ENCODE peak calls at places on chromosome 5, in seven cellular contexts. V is GM12878, E is HepG2, Q is SK-N-SH, S is HCT116, M is H1, P is K562. N is an unnamed sample.
A peak's percentile ranks its signal among the peaks of the same experiment; 100 is the strongest.

GRCh38 chr5:120735076-120735475 is 271.0 kb downstream of the PRR16 start:
- DNase-seq in V (no peak), E (no peak), Q (no peak), S (no peak), M (no peak), P (no peak), N (no peak)

GRCh38 chr5:66551338-66551737 is 44.9 kb upstream of the MAST4 start:
- DNase-seq in V (no peak), E (no peak), Q (no peak), S (no peak), M (no peak), P (no peak), N (no peak)

GRCh38 chr5:45171563-45171962 is 362.8 kb downstream of the MRPS30 start:
- DNase-seq in V (no peak), E (no peak), Q (no peak), S (no peak), M (no peak), P (no peak), N (no peak)

GRCh38 chr5:140631063-140631462 is 1.9 kb downstream of the CD14 start:
- DNase-seq in V (no peak), E (no peak), Q (no peak), S (no peak), M (no peak), P (no peak), N (no peak)

GRCh38 chr5:168070761-168071160 is 220.7 kb upstream of the WWC1 start:
- DNase-seq in V (no peak), E (no peak), Q (no peak), S (no peak), M (no peak), P (no peak), N (no peak)

GRCh38 chr5:38847549-38848341 is 1.9 kb downstream of the OSMR start:
- DNase-seq in V (no peak), E (no peak), Q (no peak), S (no peak), M (no peak), P (no peak), N (peak; percentile 45)

GRCh38 chr5:136308396-136308795 is 56.9 kb downstream of the TRPC7 start:
- DNase-seq in V (no peak), E (no peak), Q (peak; percentile 9), S (no peak), M (no peak), P (no peak), N (peak; percentile 45)

GRCh38 chr5:59174248-59174844 is 591.5 kb downstream of the RAB3C start:
- DNase-seq in V (no peak), E (peak; percentile 63), Q (peak; percentile 54), S (peak; percentile 47), M (no peak), P (no peak), N (peak; percentile 76)

GRCh38 chr5:119453045-119453383 is 717 bp downstream of the HSD17B4 start:
- DNase-seq in V (no peak), E (no peak), Q (peak; percentile 36), S (no peak), M (no peak), P (peak; percentile 12), N (no peak)

GRCh38 chr5:135356522-135357318 is 42.3 kb downstream of the MACROH2A1 start:
- DNase-seq in V (no peak), E (no peak), Q (peak; percentile 85), S (no peak), M (no peak), P (no peak), N (no peak)

GRCh38 chr5:96771395-96771794 is 36.4 kb downstream of the ERAP1 start:
- DNase-seq in V (no peak), E (no peak), Q (no peak), S (no peak), M (no peak), P (no peak), N (no peak)

GRCh38 chr5:7584749-7585148 is 188.8 kb downstream of the ADCY2 start:
- DNase-seq in V (no peak), E (no peak), Q (no peak), S (no peak), M (no peak), P (no peak), N (no peak)

GRCh38 chr5:83474986-83475385 is 3.4 kb downstream of the VCAN start:
- DNase-seq in V (no peak), E (no peak), Q (no peak), S (no peak), M (no peak), P (no peak), N (no peak)

GRCh38 chr5:40307920-40308319 is 371.8 kb upstream of the PTGER4 start:
- DNase-seq in V (no peak), E (no peak), Q (no peak), S (no peak), M (no peak), P (no peak), N (no peak)

GRCh38 chr5:26482817-26483375 is 555.5 kb downstream of the CDH9 start:
- DNase-seq in V (no peak), E (peak; percentile 30), Q (peak; percentile 63), S (peak; percentile 4), M (peak; percentile 63), P (peak; percentile 23), N (peak; percentile 77)

GRCh38 chr5:82274343-82275266 is 3.5 kb downstream of the RPS23 start:
- DNase-seq in V (no peak), E (no peak), Q (peak; percentile 34), S (no peak), M (peak; percentile 90), P (peak; percentile 47), N (no peak)

GRCh38 chr5:133261993-133262392 is 210.2 kb downstream of the HSPA4 start:
- DNase-seq in V (no peak), E (peak; percentile 27), Q (no peak), S (no peak), M (no peak), P (no peak), N (no peak)

GRCh38 chr5:110726249-110727024 is at the start of gene TMEM232:
- DNase-seq in V (peak; percentile 21), E (peak; percentile 68), Q (peak; percentile 54), S (no peak), M (peak; percentile 77), P (peak; percentile 86), N (peak; percentile 83)

DNA sequence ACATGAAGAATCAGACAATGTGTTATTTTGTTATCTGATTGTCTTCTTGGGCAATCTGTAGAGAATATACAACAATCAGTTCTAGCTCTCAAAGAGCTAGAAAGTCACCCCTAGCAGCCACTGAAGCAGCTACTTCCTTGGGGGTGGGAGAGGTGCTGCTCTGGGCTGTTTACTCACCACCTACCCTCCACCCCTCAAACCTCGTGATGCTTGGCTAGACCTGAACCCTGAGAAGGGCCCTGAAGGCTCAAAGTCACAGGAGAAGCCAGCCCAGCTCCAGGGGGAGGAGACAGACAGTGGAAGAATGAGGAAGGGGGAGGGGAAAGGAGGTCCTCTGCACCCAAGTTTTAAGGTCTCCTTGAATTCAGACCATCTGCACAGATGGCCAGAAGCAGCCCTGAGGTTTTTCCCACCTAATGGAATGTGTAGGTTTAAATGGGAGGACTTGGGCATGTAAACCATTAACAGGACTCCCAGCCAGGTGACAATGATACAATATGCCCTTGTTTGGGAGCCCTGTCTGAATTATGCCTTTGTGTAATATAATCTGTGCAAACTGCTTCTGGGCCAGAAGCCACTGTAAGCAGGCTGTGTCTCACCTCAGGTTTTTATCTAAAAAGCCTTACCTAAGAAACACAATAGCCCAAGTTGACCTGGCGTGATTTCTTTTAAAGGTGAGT is 180.4 kb downstream of the PIK3R1 start:
- DNase-seq in V (no peak), E (peak; percentile 91), Q (no peak), S (no peak), M (no peak), P (no peak), N (peak; percentile 42)
- TF ChIP-seq JUND in V (no peak), E (no peak), Q (no peak), S (no peak), M (no peak), P (no peak), N (no peak)

DNA sequence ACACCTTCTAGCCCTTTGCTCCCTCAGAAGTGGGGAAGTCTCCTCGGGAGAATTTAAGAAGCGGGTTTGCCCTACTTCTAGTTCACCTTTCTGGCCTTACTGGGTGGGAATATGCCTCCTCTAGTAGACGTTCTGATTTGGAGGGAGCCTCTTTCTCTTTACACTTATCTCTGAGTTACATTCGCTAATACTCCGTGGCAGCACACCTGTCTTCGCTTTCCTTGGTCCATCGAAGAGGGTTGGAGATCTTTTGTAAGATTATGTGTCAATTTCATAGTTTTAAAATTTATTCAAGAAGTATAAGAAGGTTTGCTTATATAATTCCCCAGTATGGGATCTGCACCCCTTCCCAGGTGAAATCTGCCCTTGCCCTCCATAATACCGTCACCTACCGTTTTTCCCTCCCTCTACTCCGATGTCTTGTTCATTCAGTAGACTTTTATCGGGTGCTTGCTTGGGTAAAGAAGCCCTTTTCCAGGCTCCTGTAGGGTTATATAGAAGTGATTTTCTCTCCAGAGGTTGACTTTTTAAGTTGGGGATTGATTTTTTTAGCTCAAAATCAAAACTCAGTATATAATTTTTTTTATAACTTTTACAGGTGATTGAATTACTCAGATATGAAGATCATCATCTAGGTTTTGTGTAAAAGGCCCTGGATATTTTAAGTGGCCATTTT is 1.1 kb downstream of the GPBP1 start:
- DNase-seq in V (no peak), E (no peak), Q (peak; percentile 17), S (no peak), M (no peak), P (no peak), N (no peak)
- TF ChIP-seq JUND in V (no peak), E (no peak), Q (no peak), S (no peak), M (no peak), P (no peak), N (no peak)

GRCh38 chr5:124574521-124575436 is 171.7 kb downstream of the ZNF608 start:
- DNase-seq in V (no peak), E (no peak), Q (peak; percentile 20), S (no peak), M (no peak), P (no peak), N (no peak)

GRCh38 chr5:124570285-124571035 is 176.0 kb downstream of the ZNF608 start:
- DNase-seq in V (no peak), E (no peak), Q (no peak), S (no peak), M (no peak), P (no peak), N (no peak)

GRCh38 chr5:124576848-124577409 is 169.5 kb downstream of the ZNF608 start:
- DNase-seq in V (peak; percentile 48), E (no peak), Q (no peak), S (no peak), M (no peak), P (no peak), N (no peak)

GRCh38 chr5:124575731-124576130 is 170.7 kb downstream of the ZNF608 start:
- DNase-seq in V (no peak), E (no peak), Q (no peak), S (no peak), M (no peak), P (no peak), N (no peak)

DNA sequence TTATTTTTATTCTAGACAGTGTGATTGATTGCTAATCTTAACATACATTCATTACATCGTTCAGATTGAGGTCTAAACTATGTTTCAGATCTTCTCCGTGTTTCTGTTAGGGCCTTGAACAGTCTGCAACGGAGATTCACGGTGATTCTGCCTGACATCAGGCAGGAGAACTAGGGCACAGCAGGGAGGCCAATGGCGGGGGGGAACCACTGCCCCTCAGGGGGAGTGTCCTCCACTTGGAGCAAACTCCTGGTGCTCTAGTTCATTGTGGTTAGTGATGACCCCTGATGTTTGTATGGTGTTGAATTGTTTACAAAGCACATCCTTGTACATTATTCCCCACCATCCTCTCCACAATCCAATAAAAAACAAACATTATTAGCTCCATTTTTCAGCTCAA is 173.5 kb downstream of the ZNF608 start:
- DNase-seq in V (no peak), E (no peak), Q (no peak), S (no peak), M (no peak), P (no peak), N (no peak)
- TF ChIP-seq JUND in V (no peak), E (no peak), Q (no peak), S (no peak), M (no peak), P (no peak), N (no peak)

GRCh38 chr5:57833489-57833888 is 350.9 kb upstream of the ACTBL2 start:
- DNase-seq in V (no peak), E (no peak), Q (no peak), S (no peak), M (no peak), P (no peak), N (no peak)
- TF ChIP-seq JUND in V (no peak), E (no peak), Q (no peak), S (no peak), M (no peak), P (no peak), N (no peak)

N was measured in T47D.